ENCODE peak calls at places on chromosomes 1 and 21, in four cellular contexts. T, O, U and Y are unnamed samples.

GRCh38 chr1:200931776-200932175 is 37.1 kb downstream of the INAVA start:
- DNase-seq in U (no peak), O (no peak), T (no peak), Y (no peak)

GRCh38 chr1:234924450-234925355 is 203.9 kb downstream of the TOMM20 start:
- DNase-seq in U (no peak), O (no peak), T (no peak), Y (no peak)

GRCh38 chr1:112904071-112904830 is 51.7 kb downstream of the SLC16A1 start:
- DNase-seq in O (no peak), U (no peak), T (no peak), Y (no peak)

GRCh38 chr1:32351859-32352745 is 10.2 kb downstream of the FAM229A start:
- DNase-seq in T (peak; percentile 79), O (peak; percentile 40), U (peak; percentile 40), Y (no peak)

GRCh38 chr1:204947747-204948146 is 77.1 kb downstream of the NFASC start:
- DNase-seq in O (no peak), T (no peak), U (no peak), Y (no peak)

GRCh38 chr1:60950431-60951068 is 131.8 kb upstream of the NFIA start:
- DNase-seq in O (no peak), U (no peak), T (no peak), Y (no peak)

GRCh38 chr1:40564913-40565312 is 33.5 kb downstream of the ZNF684 start:
- DNase-seq in O (no peak), U (no peak), T (no peak), Y (no peak)

GRCh38 chr1:245599413-245600174 is 444.8 kb downstream of the KIF26B start:
- DNase-seq in U (no peak), O (no peak), T (no peak), Y (no peak)

GRCh38 chr1:29651684-29652665 is 415.7 kb downstream of the PTPRU start:
- DNase-seq in O (no peak), U (no peak), T (no peak), Y (no peak)

GRCh38 chr1:171841050-171841910 is at the start of gene DNM3:
- DNase-seq in T (peak; percentile 99), O (no peak), U (peak; percentile 82), Y (no peak)

GRCh38 chr1:244102471-244102870 is 51.4 kb downstream of the ZBTB18 start:
- DNase-seq in U (no peak), T (no peak), O (no peak), Y (no peak)

GRCh38 chr1:89701746-89702241 is 68.9 kb downstream of the LRRC8C start:
- DNase-seq in O (no peak), T (peak; percentile 29), U (no peak), Y (no peak)

GRCh38 chr1:155454096-155454495 is 108.5 kb downstream of the ASH1L start:
- DNase-seq in T (no peak), O (no peak), U (no peak), Y (no peak)

GRCh38 chr1:150322310-150322709 is 977 bp downstream of the PRPF3 start:
- DNase-seq in U (no peak), O (peak; percentile 23), T (no peak), Y (no peak)

GRCh38 chr1:225809842-225810578 is at the start of gene EPHX1:
- DNase-seq in T (peak; percentile 88), O (peak; percentile 76), U (peak; percentile 93), Y (peak; percentile 15)

GRCh38 chr1:25958475-25958874 is 39.4 kb downstream of the PAFAH2 start:
- DNase-seq in O (no peak), T (no peak), U (no peak), Y (no peak)

GRCh38 chr21:35154788-35155187 is 105.7 kb upstream of the RUNX1 start:
- DNase-seq in T (peak; percentile 38), O (no peak), U (no peak), Y (no peak)

GRCh38 chr1:44652445-44653106 is 21.7 kb downstream of the TMEM53 start:
- DNase-seq in U (peak; percentile 93), T (peak; percentile 86), O (peak; percentile 46), Y (no peak)

GRCh38 chr21:43734131-43734634 is 15.3 kb downstream of the PDXK start:
- DNase-seq in O (no peak), U (no peak), T (no peak), Y (no peak)

GRCh38 chr1:59685101-59685500 is 129.6 kb upstream of the HOOK1 start:
- DNase-seq in T (no peak), O (no peak), U (no peak), Y (no peak)

GRCh38 chr1:56469640-56470371 is 109.6 kb downstream of the PLPP3 start:
- DNase-seq in O (no peak), T (no peak), U (no peak), Y (no peak)

GRCh38 chr1:23673086-23673813 is 18.4 kb upstream of the RPL11 start:
- DNase-seq in T (peak; percentile 69), U (peak; percentile 73), O (peak; percentile 60), Y (no peak)

GRCh38 chr1:183942933-183943693 is 94.4 kb downstream of the COLGALT2 start:
- DNase-seq in T (no peak), U (no peak), O (no peak), Y (peak; percentile 34)

GRCh38 chr1:2337081-2337480 is 54.3 kb downstream of the MORN1 start:
- DNase-seq in O (no peak), U (no peak), T (no peak), Y (no peak)

GRCh38 chr1:228735871-228736586 is 750 bp downstream of the RHOU start:
- DNase-seq in T (no peak), U (peak; percentile 41), O (no peak), Y (no peak)

GRCh38 chr1:174398246-174398645 is 49.5 kb upstream of the GPR52 start:
- DNase-seq in T (no peak), U (no peak), O (no peak), Y (no peak)

GRCh38 chr1:230084408-230085177 is 17.6 kb downstream of the GALNT2 start:
- DNase-seq in T (no peak), U (no peak), O (peak; percentile 59), Y (no peak)

GRCh38 chr1:205319081-205320018 is 2.2 kb downstream of the NUAK2 start:
- DNase-seq in O (peak; percentile 88), U (no peak), T (no peak), Y (no peak)

GRCh38 chr21:44574457-44575306 is 1.2 kb downstream of the KRTAP10-4 start:
- DNase-seq in O (peak; percentile 86), T (no peak), U (no peak), Y (no peak)

GRCh38 chr1:14913475-14914155 is 239.9 kb upstream of the TMEM51 start:
- DNase-seq in U (no peak), O (no peak), T (no peak), Y (peak; percentile 65)

GRCh38 chr1:31295874-31296485 is 608 bp downstream of the SNRNP40 start:
- DNase-seq in T (no peak), O (no peak), U (no peak), Y (no peak)

GRCh38 chr1:200353232-200353631 is 56.6 kb downstream of the ZNF281 start:
- DNase-seq in T (no peak), O (no peak), U (no peak), Y (no peak)

GRCh38 chr1:180247061-180247460 is 17.0 kb downstream of the LHX4 start:
- DNase-seq in T (no peak), O (no peak), U (no peak), Y (no peak)

GRCh38 chr1:155086856-155087535 is 8.4 kb downstream of the EFNA3 start:
- DNase-seq in O (no peak), U (peak; percentile 50), T (no peak), Y (no peak)

GRCh38 chr1:185917646-185918045 is 183.5 kb downstream of the HMCN1 start:
- DNase-seq in O (no peak), U (peak; percentile 42), T (no peak), Y (no peak)

GRCh38 chr1:10724948-10725852 is 71.2 kb downstream of the CASZ1 start:
- DNase-seq in O (no peak), T (no peak), U (no peak), Y (no peak)

GRCh38 chr1:109546311-109547109 is 1.9 kb upstream of the GNAI3 start:
- DNase-seq in T (peak; percentile 92), O (peak; percentile 87), U (peak; percentile 91), Y (peak; percentile 77)

GRCh38 chr1:7469255-7469938 is 301.7 kb upstream of the VAMP3 start:
- DNase-seq in O (no peak), U (no peak), T (no peak), Y (no peak)

GRCh38 chr1:202105571-202106339 is 17.0 kb upstream of the GPR37L1 start:
- DNase-seq in O (no peak), U (peak; percentile 83), T (peak; percentile 97), Y (no peak)
- TF ChIP-seq CREM in O (no peak), U (no peak), T (peak; percentile 92), Y (no peak)

DNA sequence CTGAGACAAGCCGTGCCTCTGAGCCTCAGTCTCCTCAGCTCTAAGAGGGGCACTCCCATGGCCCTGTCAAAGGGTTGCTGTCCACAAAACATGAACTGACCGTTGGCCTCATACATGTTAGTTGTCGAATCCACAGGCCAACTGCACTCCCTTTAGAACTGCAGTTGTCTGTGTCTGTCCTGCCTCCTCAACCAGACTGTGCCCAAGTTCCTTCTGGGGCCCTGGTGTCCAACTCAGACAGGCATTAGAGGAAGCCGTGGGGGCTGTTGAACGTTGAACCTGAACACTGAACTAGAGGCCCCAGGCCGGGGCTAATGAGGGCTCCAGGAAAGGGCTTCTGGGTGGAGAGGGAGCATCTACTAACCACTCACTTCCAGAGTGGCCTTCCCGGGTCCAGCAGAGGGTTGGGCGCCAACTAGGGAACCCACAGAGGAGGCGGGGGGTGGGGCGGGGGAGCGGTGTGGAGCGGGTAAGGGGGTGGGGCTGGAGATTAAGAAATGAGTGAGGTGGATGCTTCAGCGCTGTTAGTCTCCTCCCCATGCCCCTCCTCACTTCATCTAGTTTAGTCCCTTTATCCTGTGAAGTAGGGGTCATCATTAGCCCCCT is at the start of gene RAB42:
- DNase-seq in U (peak; percentile 48), O (peak; percentile 84), T (peak; percentile 84), Y (no peak)
- TF ChIP-seq CREM in U (no peak), O (peak; percentile 30), T (no peak), Y (no peak)

GRCh38 chr1:175471039-175471800 is 272.2 kb downstream of the TNR start:
- DNase-seq in U (no peak), O (no peak), T (no peak), Y (no peak)
- TF ChIP-seq CREM in U (no peak), O (no peak), T (no peak), Y (no peak)

DNA sequence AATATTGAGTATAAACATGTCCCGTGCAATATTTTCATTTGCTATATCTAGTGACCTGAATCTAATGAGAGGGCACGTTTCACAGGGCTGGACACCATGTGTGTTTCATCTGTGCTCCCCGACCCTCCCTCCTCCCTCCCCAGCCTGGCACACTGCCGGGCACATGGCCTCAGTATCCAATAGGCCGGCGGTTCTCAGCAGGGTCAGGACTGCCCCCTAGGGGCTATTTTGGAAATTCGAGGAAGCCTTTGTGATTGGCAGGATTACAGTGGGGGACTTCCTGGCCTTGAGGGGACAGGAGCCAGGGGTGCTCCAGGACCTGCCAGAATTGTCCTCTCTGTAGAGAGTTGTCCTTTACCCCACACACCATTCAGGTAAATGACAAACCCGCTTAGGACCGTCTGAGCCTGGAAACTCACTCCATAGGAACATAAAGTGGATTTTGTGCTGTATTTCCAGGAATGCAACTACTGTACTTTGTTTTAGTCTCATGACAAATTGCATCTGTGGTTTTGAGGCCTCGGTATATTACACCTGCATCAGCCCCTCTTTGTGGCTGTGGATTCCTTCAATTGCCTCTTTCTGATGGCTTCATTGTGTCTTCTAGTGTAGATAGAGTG is 109.5 kb upstream of the SIM2 start:
- DNase-seq in O (peak; percentile 15), T (peak; percentile 66), U (peak; percentile 60), Y (peak; percentile 16)
- TF ChIP-seq CREM in O (no peak), T (no peak), U (no peak), Y (no peak)